ENCODE peak calls at places on chromosomes 2 and 18, in nine cellular contexts. R is COLO829; A is Caki2; B is NCI-H1105; K is heart right ventricle; P is cardiac fibroblast; O is frontal cortex; Y is activated effector memory CD4-positive, alpha-beta T cell treated with anti-CD3 and anti-CD28 coated beads, Interleukin-2, amount 50 U/mL, for 16 hours; D is GM19239. L is an unnamed sample.

GRCh38 chr2:43127208-43127940 is 99.0 kb downstream of the ZFP36L2 start:
- DNase-seq in R (no peak), A (no peak), B (no peak), K (peak), P (peak), O (no peak), Y (peak), D (no peak), L (peak)

GRCh38 chr2:223889133-223889769 is 51.9 kb upstream of the AP1S3 start:
- DNase-seq in R (no peak), A (no peak), B (no peak), K (no peak), P (peak), O (no peak), Y (no peak), D (no peak), L (no peak)

GRCh38 chr2:5125017-5125730 is 567.0 kb upstream of the SOX11 start:
- DNase-seq in R (no peak), A (no peak), B (peak), K (no peak), P (no peak), O (no peak), Y (no peak), D (no peak), L (no peak)

GRCh38 chr2:165219491-165219890 is 15.6 kb upstream of the SCN3A start:
- DNase-seq in R (peak), A (no peak), B (no peak), K (no peak), P (peak), O (no peak), Y (no peak), D (no peak), L (no peak)

GRCh38 chr2:156253765-156254164 is 78.8 kb downstream of the NR4A2 start:
- DNase-seq in R (no peak), A (no peak), B (no peak), K (no peak), P (no peak), O (no peak), Y (no peak), D (no peak), L (no peak)

GRCh38 chr2:232492236-232492848 is 4.7 kb upstream of the ECEL1 start:
- DNase-seq in R (no peak), A (no peak), B (no peak), K (no peak), P (no peak), O (no peak), Y (no peak), D (no peak), L (peak)

GRCh38 chr18:71028285-71028762 is 739.5 kb downstream of the SOCS6 start:
- DNase-seq in R (no peak), A (no peak), B (no peak), K (no peak), P (no peak), O (peak), Y (no peak), D (no peak), L (no peak)

GRCh38 chr2:158716091-158716815 is 78.9 kb upstream of the DAPL1 start:
- DNase-seq in R (peak), A (no peak), B (no peak), K (peak), P (peak), O (no peak), Y (no peak), D (no peak), L (peak)

L was measured in left ventricle myocardium superior.